ENCODE peak calls at places on chromosomes 1 and 21, in ten cellular contexts. One of them, this sample, is unnamed.

GRCh38 chr1:119659628-119660027 is 11.6 kb upstream of the ZNF697 start:
- DNase-seq in mesothelial cell of epicardium: no peak
- DNase-seq in neural crest cell: no peak
- DNase-seq in fibroblast of villous mesenchyme: peak
- DNase-seq in activated CD8-positive, alpha-beta memory T cell treated with anti-CD3 and anti-CD28 coated beads for 1 hour: no peak
- DNase-seq in COLO829: no peak
- DNase-seq in suprapubic skin: no peak
- DNase-seq in activated CD4-positive, alpha-beta T cell treated with anti-CD3 and anti-CD28 coated beads, Interleukin-2, amount 50 U/mL, for 4 hours: no peak
- DNase-seq in mesenchymal stem cell: peak
- DNase-seq in tibial nerve: no peak
- DNase-seq in this sample: no peak

GRCh38 chr1:24117722-24118409 is 5.9 kb upstream of the MYOM3 start:
- DNase-seq in activated CD8-positive, alpha-beta memory T cell treated with anti-CD3 and anti-CD28 coated beads for 1 hour: no peak
- DNase-seq in activated CD4-positive, alpha-beta T cell treated with anti-CD3 and anti-CD28 coated beads, Interleukin-2, amount 50 U/mL, for 4 hours: no peak
- DNase-seq in mesothelial cell of epicardium: no peak
- DNase-seq in fibroblast of villous mesenchyme: no peak
- DNase-seq in COLO829: no peak
- DNase-seq in suprapubic skin: peak
- DNase-seq in mesenchymal stem cell: no peak
- DNase-seq in neural crest cell: no peak
- DNase-seq in tibial nerve: no peak
- DNase-seq in this sample: no peak

GRCh38 chr1:9651565-9652378 is at the start of gene PIK3CD:
- DNase-seq in COLO829: no peak
- DNase-seq in neural crest cell: peak
- DNase-seq in activated CD8-positive, alpha-beta memory T cell treated with anti-CD3 and anti-CD28 coated beads for 1 hour: no peak
- DNase-seq in mesenchymal stem cell: peak
- DNase-seq in fibroblast of villous mesenchyme: peak
- DNase-seq in mesothelial cell of epicardium: peak
- DNase-seq in suprapubic skin: no peak
- DNase-seq in tibial nerve: no peak
- DNase-seq in activated CD4-positive, alpha-beta T cell treated with anti-CD3 and anti-CD28 coated beads, Interleukin-2, amount 50 U/mL, for 4 hours: no peak
- DNase-seq in this sample: no peak

GRCh38 chr21:34762761-34763160 is 94.0 kb downstream of the CLIC6 start:
- DNase-seq in mesenchymal stem cell: peak
- DNase-seq in activated CD4-positive, alpha-beta T cell treated with anti-CD3 and anti-CD28 coated beads, Interleukin-2, amount 50 U/mL, for 4 hours: no peak
- DNase-seq in neural crest cell: no peak
- DNase-seq in COLO829: no peak
- DNase-seq in fibroblast of villous mesenchyme: peak
- DNase-seq in activated CD8-positive, alpha-beta memory T cell treated with anti-CD3 and anti-CD28 coated beads for 1 hour: no peak
- DNase-seq in suprapubic skin: no peak
- DNase-seq in tibial nerve: no peak
- DNase-seq in mesothelial cell of epicardium: no peak
- DNase-seq in this sample: no peak

GRCh38 chr1:187626056-187626455 is 797.3 kb downstream of the PLA2G4A start:
- DNase-seq in activated CD8-positive, alpha-beta memory T cell treated with anti-CD3 and anti-CD28 coated beads for 1 hour: no peak
- DNase-seq in neural crest cell: no peak
- DNase-seq in mesothelial cell of epicardium: no peak
- DNase-seq in COLO829: no peak
- DNase-seq in activated CD4-positive, alpha-beta T cell treated with anti-CD3 and anti-CD28 coated beads, Interleukin-2, amount 50 U/mL, for 4 hours: no peak
- DNase-seq in mesenchymal stem cell: no peak
- DNase-seq in fibroblast of villous mesenchyme: no peak
- DNase-seq in suprapubic skin: no peak
- DNase-seq in tibial nerve: no peak
- DNase-seq in this sample: no peak

GRCh38 chr1:32997381-32997891 is 32.8 kb upstream of the RNF19B start:
- DNase-seq in suprapubic skin: no peak
- DNase-seq in activated CD4-positive, alpha-beta T cell treated with anti-CD3 and anti-CD28 coated beads, Interleukin-2, amount 50 U/mL, for 4 hours: no peak
- DNase-seq in fibroblast of villous mesenchyme: peak
- DNase-seq in COLO829: no peak
- DNase-seq in mesothelial cell of epicardium: no peak
- DNase-seq in tibial nerve: no peak
- DNase-seq in mesenchymal stem cell: peak
- DNase-seq in neural crest cell: no peak
- DNase-seq in activated CD8-positive, alpha-beta memory T cell treated with anti-CD3 and anti-CD28 coated beads for 1 hour: no peak
- DNase-seq in this sample: no peak

GRCh38 chr1:230301820-230302219 is 124.3 kb downstream of the PGBD5 start:
- DNase-seq in fibroblast of villous mesenchyme: no peak
- DNase-seq in neural crest cell: no peak
- DNase-seq in suprapubic skin: no peak
- DNase-seq in mesenchymal stem cell: no peak
- DNase-seq in COLO829: no peak
- DNase-seq in mesothelial cell of epicardium: no peak
- DNase-seq in activated CD4-positive, alpha-beta T cell treated with anti-CD3 and anti-CD28 coated beads, Interleukin-2, amount 50 U/mL, for 4 hours: no peak
- DNase-seq in activated CD8-positive, alpha-beta memory T cell treated with anti-CD3 and anti-CD28 coated beads for 1 hour: no peak
- DNase-seq in tibial nerve: no peak
- DNase-seq in this sample: no peak

GRCh38 chr1:173048629-173049326 is 2.0 kb downstream of the TNFSF18 start:
- DNase-seq in mesothelial cell of epicardium: no peak
- DNase-seq in neural crest cell: no peak
- DNase-seq in activated CD8-positive, alpha-beta memory T cell treated with anti-CD3 and anti-CD28 coated beads for 1 hour: no peak
- DNase-seq in tibial nerve: no peak
- DNase-seq in fibroblast of villous mesenchyme: peak
- DNase-seq in COLO829: no peak
- DNase-seq in activated CD4-positive, alpha-beta T cell treated with anti-CD3 and anti-CD28 coated beads, Interleukin-2, amount 50 U/mL, for 4 hours: no peak
- DNase-seq in suprapubic skin: no peak
- DNase-seq in mesenchymal stem cell: peak
- DNase-seq in this sample: no peak

GRCh38 chr1:235883261-235883927 is 16.7 kb upstream of the LYST start:
- DNase-seq in fibroblast of villous mesenchyme: peak
- DNase-seq in suprapubic skin: peak
- DNase-seq in neural crest cell: no peak
- DNase-seq in activated CD8-positive, alpha-beta memory T cell treated with anti-CD3 and anti-CD28 coated beads for 1 hour: no peak
- DNase-seq in COLO829: peak
- DNase-seq in activated CD4-positive, alpha-beta T cell treated with anti-CD3 and anti-CD28 coated beads, Interleukin-2, amount 50 U/mL, for 4 hours: no peak
- DNase-seq in tibial nerve: peak
- DNase-seq in mesenchymal stem cell: peak
- DNase-seq in mesothelial cell of epicardium: no peak
- DNase-seq in this sample: peak

GRCh38 chr1:116336250-116336649 is 36.8 kb upstream of the ATP1A1 start:
- DNase-seq in tibial nerve: no peak
- DNase-seq in fibroblast of villous mesenchyme: no peak
- DNase-seq in neural crest cell: no peak
- DNase-seq in mesothelial cell of epicardium: no peak
- DNase-seq in activated CD8-positive, alpha-beta memory T cell treated with anti-CD3 and anti-CD28 coated beads for 1 hour: no peak
- DNase-seq in mesenchymal stem cell: no peak
- DNase-seq in activated CD4-positive, alpha-beta T cell treated with anti-CD3 and anti-CD28 coated beads, Interleukin-2, amount 50 U/mL, for 4 hours: no peak
- DNase-seq in COLO829: no peak
- DNase-seq in suprapubic skin: no peak
- DNase-seq in this sample: no peak

GRCh38 chr1:198848649-198849048 is 209.8 kb downstream of the PTPRC start:
- DNase-seq in mesothelial cell of epicardium: no peak
- DNase-seq in fibroblast of villous mesenchyme: no peak
- DNase-seq in neural crest cell: no peak
- DNase-seq in suprapubic skin: no peak
- DNase-seq in mesenchymal stem cell: no peak
- DNase-seq in activated CD8-positive, alpha-beta memory T cell treated with anti-CD3 and anti-CD28 coated beads for 1 hour: no peak
- DNase-seq in COLO829: no peak
- DNase-seq in activated CD4-positive, alpha-beta T cell treated with anti-CD3 and anti-CD28 coated beads, Interleukin-2, amount 50 U/mL, for 4 hours: no peak
- DNase-seq in tibial nerve: no peak
- DNase-seq in this sample: no peak

GRCh38 chr1:94418664-94419655 is 771 bp downstream of the ABCD3 start:
- DNase-seq in COLO829: no peak
- DNase-seq in mesothelial cell of epicardium: no peak
- DNase-seq in tibial nerve: peak
- DNase-seq in activated CD8-positive, alpha-beta memory T cell treated with anti-CD3 and anti-CD28 coated beads for 1 hour: no peak
- DNase-seq in neural crest cell: no peak
- DNase-seq in mesenchymal stem cell: peak
- DNase-seq in activated CD4-positive, alpha-beta T cell treated with anti-CD3 and anti-CD28 coated beads, Interleukin-2, amount 50 U/mL, for 4 hours: no peak
- DNase-seq in fibroblast of villous mesenchyme: peak
- DNase-seq in suprapubic skin: peak
- DNase-seq in this sample: no peak

GRCh38 chr1:42786097-42786496 is 1.3 kb downstream of the TMEM269 start:
- DNase-seq in neural crest cell: no peak
- DNase-seq in activated CD8-positive, alpha-beta memory T cell treated with anti-CD3 and anti-CD28 coated beads for 1 hour: no peak
- DNase-seq in activated CD4-positive, alpha-beta T cell treated with anti-CD3 and anti-CD28 coated beads, Interleukin-2, amount 50 U/mL, for 4 hours: no peak
- DNase-seq in tibial nerve: no peak
- DNase-seq in mesenchymal stem cell: no peak
- DNase-seq in suprapubic skin: no peak
- DNase-seq in COLO829: no peak
- DNase-seq in fibroblast of villous mesenchyme: no peak
- DNase-seq in mesothelial cell of epicardium: no peak
- DNase-seq in this sample: no peak

GRCh38 chr21:31370281-31370892 is 26.3 kb upstream of the TIAM1 start:
- DNase-seq in activated CD4-positive, alpha-beta T cell treated with anti-CD3 and anti-CD28 coated beads, Interleukin-2, amount 50 U/mL, for 4 hours: no peak
- DNase-seq in suprapubic skin: no peak
- DNase-seq in mesenchymal stem cell: no peak
- DNase-seq in activated CD8-positive, alpha-beta memory T cell treated with anti-CD3 and anti-CD28 coated beads for 1 hour: no peak
- DNase-seq in fibroblast of villous mesenchyme: no peak
- DNase-seq in COLO829: no peak
- DNase-seq in mesothelial cell of epicardium: no peak
- DNase-seq in neural crest cell: no peak
- DNase-seq in tibial nerve: no peak
- DNase-seq in this sample: no peak

GRCh38 chr1:36172983-36173382 is 17.0 kb downstream of the MAP7D1 start:
- DNase-seq in COLO829: no peak
- DNase-seq in activated CD4-positive, alpha-beta T cell treated with anti-CD3 and anti-CD28 coated beads, Interleukin-2, amount 50 U/mL, for 4 hours: no peak
- DNase-seq in fibroblast of villous mesenchyme: no peak
- DNase-seq in neural crest cell: no peak
- DNase-seq in suprapubic skin: no peak
- DNase-seq in tibial nerve: no peak
- DNase-seq in activated CD8-positive, alpha-beta memory T cell treated with anti-CD3 and anti-CD28 coated beads for 1 hour: no peak
- DNase-seq in mesothelial cell of epicardium: no peak
- DNase-seq in mesenchymal stem cell: peak
- DNase-seq in this sample: no peak

GRCh38 chr1:53512807-53513755 is 53.9 kb downstream of the DMRTB1 start:
- DNase-seq in neural crest cell: no peak
- DNase-seq in activated CD8-positive, alpha-beta memory T cell treated with anti-CD3 and anti-CD28 coated beads for 1 hour: no peak
- DNase-seq in mesothelial cell of epicardium: no peak
- DNase-seq in COLO829: no peak
- DNase-seq in suprapubic skin: no peak
- DNase-seq in fibroblast of villous mesenchyme: no peak
- DNase-seq in mesenchymal stem cell: no peak
- DNase-seq in activated CD4-positive, alpha-beta T cell treated with anti-CD3 and anti-CD28 coated beads, Interleukin-2, amount 50 U/mL, for 4 hours: no peak
- DNase-seq in tibial nerve: no peak
- DNase-seq in this sample: no peak

GRCh38 chr1:19029191-19030085 is 73.0 kb upstream of the IFFO2 start:
- DNase-seq in tibial nerve: no peak
- DNase-seq in mesothelial cell of epicardium: no peak
- DNase-seq in activated CD8-positive, alpha-beta memory T cell treated with anti-CD3 and anti-CD28 coated beads for 1 hour: no peak
- DNase-seq in COLO829: no peak
- DNase-seq in activated CD4-positive, alpha-beta T cell treated with anti-CD3 and anti-CD28 coated beads, Interleukin-2, amount 50 U/mL, for 4 hours: no peak
- DNase-seq in fibroblast of villous mesenchyme: peak
- DNase-seq in mesenchymal stem cell: peak
- DNase-seq in neural crest cell: no peak
- DNase-seq in suprapubic skin: no peak
- DNase-seq in this sample: no peak

GRCh38 chr1:26349196-26349885 is 4.6 kb downstream of the CRYBG2 start:
- DNase-seq in tibial nerve: no peak
- DNase-seq in mesenchymal stem cell: peak
- DNase-seq in mesothelial cell of epicardium: no peak
- DNase-seq in activated CD8-positive, alpha-beta memory T cell treated with anti-CD3 and anti-CD28 coated beads for 1 hour: no peak
- DNase-seq in fibroblast of villous mesenchyme: peak
- DNase-seq in suprapubic skin: no peak
- DNase-seq in COLO829: no peak
- DNase-seq in neural crest cell: no peak
- DNase-seq in activated CD4-positive, alpha-beta T cell treated with anti-CD3 and anti-CD28 coated beads, Interleukin-2, amount 50 U/mL, for 4 hours: no peak
- DNase-seq in this sample: no peak

GRCh38 chr1:100232156-100232555 is 17.5 kb downstream of the DBT start:
- DNase-seq in suprapubic skin: no peak
- DNase-seq in tibial nerve: no peak
- DNase-seq in COLO829: no peak
- DNase-seq in fibroblast of villous mesenchyme: no peak
- DNase-seq in neural crest cell: no peak
- DNase-seq in activated CD8-positive, alpha-beta memory T cell treated with anti-CD3 and anti-CD28 coated beads for 1 hour: no peak
- DNase-seq in mesothelial cell of epicardium: no peak
- DNase-seq in activated CD4-positive, alpha-beta T cell treated with anti-CD3 and anti-CD28 coated beads, Interleukin-2, amount 50 U/mL, for 4 hours: no peak
- DNase-seq in mesenchymal stem cell: no peak
- DNase-seq in this sample: no peak

GRCh38 chr1:110798691-110799256 is 74.2 kb upstream of the CD53 start:
- DNase-seq in suprapubic skin: no peak
- DNase-seq in COLO829: no peak
- DNase-seq in activated CD8-positive, alpha-beta memory T cell treated with anti-CD3 and anti-CD28 coated beads for 1 hour: no peak
- DNase-seq in tibial nerve: no peak
- DNase-seq in activated CD4-positive, alpha-beta T cell treated with anti-CD3 and anti-CD28 coated beads, Interleukin-2, amount 50 U/mL, for 4 hours: no peak
- DNase-seq in neural crest cell: no peak
- DNase-seq in mesothelial cell of epicardium: no peak
- DNase-seq in mesenchymal stem cell: no peak
- DNase-seq in fibroblast of villous mesenchyme: no peak
- DNase-seq in this sample: no peak

GRCh38 chr1:113055570-113055969 is 17.4 kb upstream of the LRIG2 start:
- DNase-seq in mesenchymal stem cell: no peak
- DNase-seq in COLO829: no peak
- DNase-seq in mesothelial cell of epicardium: no peak
- DNase-seq in tibial nerve: no peak
- DNase-seq in neural crest cell: no peak
- DNase-seq in fibroblast of villous mesenchyme: no peak
- DNase-seq in activated CD4-positive, alpha-beta T cell treated with anti-CD3 and anti-CD28 coated beads, Interleukin-2, amount 50 U/mL, for 4 hours: no peak
- DNase-seq in suprapubic skin: no peak
- DNase-seq in activated CD8-positive, alpha-beta memory T cell treated with anti-CD3 and anti-CD28 coated beads for 1 hour: no peak
- DNase-seq in this sample: no peak

GRCh38 chr1:177315270-177315669 is 144.5 kb downstream of the BRINP2 start:
- DNase-seq in activated CD4-positive, alpha-beta T cell treated with anti-CD3 and anti-CD28 coated beads, Interleukin-2, amount 50 U/mL, for 4 hours: no peak
- DNase-seq in suprapubic skin: no peak
- DNase-seq in COLO829: peak
- DNase-seq in mesenchymal stem cell: no peak
- DNase-seq in fibroblast of villous mesenchyme: peak
- DNase-seq in tibial nerve: no peak
- DNase-seq in neural crest cell: no peak
- DNase-seq in activated CD8-positive, alpha-beta memory T cell treated with anti-CD3 and anti-CD28 coated beads for 1 hour: no peak
- DNase-seq in mesothelial cell of epicardium: no peak
- DNase-seq in this sample: no peak

GRCh38 chr1:237261198-237261597 is 219.2 kb downstream of the RYR2 start:
- DNase-seq in fibroblast of villous mesenchyme: no peak
- DNase-seq in activated CD4-positive, alpha-beta T cell treated with anti-CD3 and anti-CD28 coated beads, Interleukin-2, amount 50 U/mL, for 4 hours: no peak
- DNase-seq in mesothelial cell of epicardium: no peak
- DNase-seq in suprapubic skin: no peak
- DNase-seq in neural crest cell: no peak
- DNase-seq in tibial nerve: no peak
- DNase-seq in COLO829: no peak
- DNase-seq in activated CD8-positive, alpha-beta memory T cell treated with anti-CD3 and anti-CD28 coated beads for 1 hour: no peak
- DNase-seq in mesenchymal stem cell: no peak
- DNase-seq in this sample: no peak

GRCh38 chr21:34900376-34900775 is 148.7 kb downstream of the RUNX1 start:
- DNase-seq in neural crest cell: no peak
- DNase-seq in activated CD4-positive, alpha-beta T cell treated with anti-CD3 and anti-CD28 coated beads, Interleukin-2, amount 50 U/mL, for 4 hours: no peak
- DNase-seq in suprapubic skin: no peak
- DNase-seq in COLO829: no peak
- DNase-seq in mesenchymal stem cell: peak
- DNase-seq in mesothelial cell of epicardium: no peak
- DNase-seq in activated CD8-positive, alpha-beta memory T cell treated with anti-CD3 and anti-CD28 coated beads for 1 hour: no peak
- DNase-seq in tibial nerve: no peak
- DNase-seq in fibroblast of villous mesenchyme: peak
- DNase-seq in this sample: no peak

GRCh38 chr1:41751804-41752513 is 166.8 kb downstream of the HIVEP3 start:
- DNase-seq in fibroblast of villous mesenchyme: peak
- DNase-seq in mesenchymal stem cell: peak
- DNase-seq in activated CD8-positive, alpha-beta memory T cell treated with anti-CD3 and anti-CD28 coated beads for 1 hour: no peak
- DNase-seq in tibial nerve: no peak
- DNase-seq in mesothelial cell of epicardium: no peak
- DNase-seq in neural crest cell: no peak
- DNase-seq in COLO829: no peak
- DNase-seq in suprapubic skin: no peak
- DNase-seq in activated CD4-positive, alpha-beta T cell treated with anti-CD3 and anti-CD28 coated beads, Interleukin-2, amount 50 U/mL, for 4 hours: no peak
- DNase-seq in this sample: peak

GRCh38 chr1:24203404-24203803 is 16.3 kb upstream of the IFNLR1 start:
- DNase-seq in mesenchymal stem cell: no peak
- DNase-seq in neural crest cell: no peak
- DNase-seq in tibial nerve: no peak
- DNase-seq in mesothelial cell of epicardium: no peak
- DNase-seq in suprapubic skin: no peak
- DNase-seq in activated CD4-positive, alpha-beta T cell treated with anti-CD3 and anti-CD28 coated beads, Interleukin-2, amount 50 U/mL, for 4 hours: no peak
- DNase-seq in activated CD8-positive, alpha-beta memory T cell treated with anti-CD3 and anti-CD28 coated beads for 1 hour: no peak
- DNase-seq in COLO829: no peak
- DNase-seq in fibroblast of villous mesenchyme: no peak
- DNase-seq in this sample: no peak

GRCh38 chr1:20446796-20447195 is 39.2 kb downstream of the CAMK2N1 start:
- DNase-seq in mesothelial cell of epicardium: no peak
- DNase-seq in activated CD4-positive, alpha-beta T cell treated with anti-CD3 and anti-CD28 coated beads, Interleukin-2, amount 50 U/mL, for 4 hours: no peak
- DNase-seq in activated CD8-positive, alpha-beta memory T cell treated with anti-CD3 and anti-CD28 coated beads for 1 hour: no peak
- DNase-seq in suprapubic skin: peak
- DNase-seq in COLO829: peak
- DNase-seq in neural crest cell: no peak
- DNase-seq in mesenchymal stem cell: peak
- DNase-seq in fibroblast of villous mesenchyme: no peak
- DNase-seq in tibial nerve: no peak
- DNase-seq in this sample: no peak

GRCh38 chr1:71080178-71080781 is 555 bp downstream of the ZRANB2 start:
- DNase-seq in mesenchymal stem cell: peak
- DNase-seq in tibial nerve: peak
- DNase-seq in mesothelial cell of epicardium: no peak
- DNase-seq in activated CD8-positive, alpha-beta memory T cell treated with anti-CD3 and anti-CD28 coated beads for 1 hour: no peak
- DNase-seq in neural crest cell: no peak
- DNase-seq in fibroblast of villous mesenchyme: peak
- DNase-seq in COLO829: peak
- DNase-seq in suprapubic skin: no peak
- DNase-seq in activated CD4-positive, alpha-beta T cell treated with anti-CD3 and anti-CD28 coated beads, Interleukin-2, amount 50 U/mL, for 4 hours: no peak
- DNase-seq in this sample: no peak